ENCODE peak calls at places on chromosomes 13 and 19, in six cellular contexts. One of them, this sample, is unnamed.

GRCh38 chr19:57248646-57249045 is 8.2 kb downstream of the ZNF805 start:
- DNase-seq in breast epithelium: no peak
- DNase-seq in GM23338: no peak
- DNase-seq in suprapubic skin: no peak
- DNase-seq in endothelial cell of umbilical vein: no peak
- DNase-seq in transverse colon: no peak
- DNase-seq in this sample: no peak

GRCh38 chr13:113245858-113246791 is 36.7 kb downstream of the CUL4A start:
- DNase-seq in breast epithelium: no peak
- DNase-seq in GM23338: peak; percentile 25
- DNase-seq in suprapubic skin: no peak
- DNase-seq in endothelial cell of umbilical vein: no peak
- DNase-seq in transverse colon: no peak
- DNase-seq in this sample: no peak

GRCh38 chr13:79829880-79830279 is 348.9 kb downstream of the NDFIP2 start:
- DNase-seq in breast epithelium: no peak
- DNase-seq in GM23338: no peak
- DNase-seq in suprapubic skin: no peak
- DNase-seq in endothelial cell of umbilical vein: no peak
- DNase-seq in transverse colon: no peak
- DNase-seq in this sample: no peak

GRCh38 chr13:40460116-40460515 is 206.3 kb downstream of the FOXO1 start:
- DNase-seq in breast epithelium: no peak
- DNase-seq in GM23338: no peak
- DNase-seq in suprapubic skin: no peak
- DNase-seq in endothelial cell of umbilical vein: no peak
- DNase-seq in transverse colon: no peak
- DNase-seq in this sample: no peak

GRCh38 chr19:48630289-48631036 is 6.7 kb downstream of the DBP start:
- DNase-seq in breast epithelium: no peak
- DNase-seq in GM23338: peak; percentile 88
- DNase-seq in suprapubic skin: peak; percentile 75
- DNase-seq in endothelial cell of umbilical vein: peak; percentile 70
- DNase-seq in transverse colon: peak; percentile 82
- DNase-seq in this sample: peak; percentile 88

GRCh38 chr13:113671066-113672001 is 4.3 kb downstream of the GRK1 start:
- DNase-seq in breast epithelium: peak; percentile 44
- DNase-seq in GM23338: no peak
- DNase-seq in suprapubic skin: peak; percentile 55
- DNase-seq in endothelial cell of umbilical vein: no peak
- DNase-seq in transverse colon: peak; percentile 6
- DNase-seq in this sample: peak; percentile 18

GRCh38 chr19:34366670-34367423 is 1.9 kb downstream of the GPI start:
- DNase-seq in breast epithelium: no peak
- DNase-seq in GM23338: no peak
- DNase-seq in suprapubic skin: no peak
- DNase-seq in endothelial cell of umbilical vein: no peak
- DNase-seq in transverse colon: no peak
- DNase-seq in this sample: no peak

GRCh38 chr19:49811328-49811727 is 1.8 kb downstream of the FUZ start:
- DNase-seq in breast epithelium: no peak
- DNase-seq in GM23338: no peak
- DNase-seq in suprapubic skin: no peak
- DNase-seq in endothelial cell of umbilical vein: no peak
- DNase-seq in transverse colon: no peak
- DNase-seq in this sample: no peak

GRCh38 chr13:44132710-44133109 is 240.9 kb upstream of the SERP2 start:
- DNase-seq in breast epithelium: no peak
- DNase-seq in GM23338: no peak
- DNase-seq in suprapubic skin: peak; percentile 67
- DNase-seq in endothelial cell of umbilical vein: peak; percentile 79
- DNase-seq in transverse colon: peak; percentile 21
- DNase-seq in this sample: peak; percentile 56

GRCh38 chr13:109998808-109999528 is 212.6 kb upstream of the IRS2 start:
- DNase-seq in breast epithelium: no peak
- DNase-seq in GM23338: no peak
- DNase-seq in suprapubic skin: no peak
- DNase-seq in endothelial cell of umbilical vein: no peak
- DNase-seq in transverse colon: no peak
- DNase-seq in this sample: no peak

GRCh38 chr13:113732961-113733950 is 25.8 kb upstream of the TMEM255B start:
- DNase-seq in breast epithelium: no peak
- DNase-seq in GM23338: no peak
- DNase-seq in suprapubic skin: no peak
- DNase-seq in endothelial cell of umbilical vein: no peak
- DNase-seq in transverse colon: no peak
- DNase-seq in this sample: no peak

GRCh38 chr13:102697929-102698648 is 3.2 kb upstream of the METTL21C start:
- DNase-seq in breast epithelium: no peak
- DNase-seq in GM23338: no peak
- DNase-seq in suprapubic skin: no peak
- DNase-seq in endothelial cell of umbilical vein: no peak
- DNase-seq in transverse colon: no peak
- DNase-seq in this sample: no peak

GRCh38 chr19:5046339-5047039 is 77.6 kb downstream of the KDM4B start:
- DNase-seq in breast epithelium: peak; percentile 83
- DNase-seq in GM23338: no peak
- DNase-seq in suprapubic skin: no peak
- DNase-seq in endothelial cell of umbilical vein: no peak
- DNase-seq in transverse colon: peak; percentile 74
- DNase-seq in this sample: peak; percentile 79

GRCh38 chr13:82878536-82878935 is 1003.7 kb downstream of the SLITRK1 start:
- DNase-seq in breast epithelium: no peak
- DNase-seq in GM23338: no peak
- DNase-seq in suprapubic skin: no peak
- DNase-seq in endothelial cell of umbilical vein: no peak
- DNase-seq in transverse colon: no peak
- DNase-seq in this sample: no peak

GRCh38 chr19:17937371-17937900 is 4.6 kb downstream of the CCDC124 start:
- DNase-seq in breast epithelium: no peak
- DNase-seq in GM23338: no peak
- DNase-seq in suprapubic skin: no peak
- DNase-seq in endothelial cell of umbilical vein: no peak
- DNase-seq in transverse colon: no peak
- DNase-seq in this sample: no peak

GRCh38 chr13:29922281-29922821 is 71.9 kb upstream of the UBL3 start:
- DNase-seq in breast epithelium: no peak
- DNase-seq in GM23338: no peak
- DNase-seq in suprapubic skin: no peak
- DNase-seq in endothelial cell of umbilical vein: no peak
- DNase-seq in transverse colon: no peak
- DNase-seq in this sample: no peak

GRCh38 chr19:46674416-46675178 is 13.6 kb upstream of the DACT3 start:
- DNase-seq in breast epithelium: no peak
- DNase-seq in GM23338: peak; percentile 93
- DNase-seq in suprapubic skin: no peak
- DNase-seq in endothelial cell of umbilical vein: peak; percentile 36
- DNase-seq in transverse colon: no peak
- DNase-seq in this sample: no peak

GRCh38 chr13:94128430-94128829 is 351.1 kb downstream of the DCT start:
- DNase-seq in breast epithelium: no peak
- DNase-seq in GM23338: no peak
- DNase-seq in suprapubic skin: peak; percentile 59
- DNase-seq in endothelial cell of umbilical vein: no peak
- DNase-seq in transverse colon: no peak
- DNase-seq in this sample: no peak

GRCh38 chr19:4609878-4610511 is 29.3 kb upstream of the TNFAIP8L1 start:
- DNase-seq in breast epithelium: no peak
- DNase-seq in GM23338: peak; percentile 64
- DNase-seq in suprapubic skin: no peak
- DNase-seq in endothelial cell of umbilical vein: no peak
- DNase-seq in transverse colon: no peak
- DNase-seq in this sample: peak; percentile 42

GRCh38 chr13:106533101-106533939 is 2.1 kb downstream of the EFNB2 start:
- DNase-seq in breast epithelium: peak; percentile 83
- DNase-seq in GM23338: peak; percentile 88
- DNase-seq in suprapubic skin: peak; percentile 85
- DNase-seq in endothelial cell of umbilical vein: peak; percentile 81
- DNase-seq in transverse colon: peak; percentile 89
- DNase-seq in this sample: peak; percentile 86

GRCh38 chr19:12791345-12792047 is at the start of gene JUNB:
- DNase-seq in breast epithelium: peak; percentile 99
- DNase-seq in GM23338: peak; percentile 87
- DNase-seq in suprapubic skin: peak; percentile 98
- DNase-seq in endothelial cell of umbilical vein: peak; percentile 98
- DNase-seq in transverse colon: peak; percentile 99
- DNase-seq in this sample: peak; percentile 99
- TF ChIP-seq POLR2AphosphoS5 in breast epithelium: peak; percentile 100
- TF ChIP-seq POLR2AphosphoS5 in GM23338: peak; percentile 97
- TF ChIP-seq POLR2AphosphoS5 in suprapubic skin: peak; percentile 100
- TF ChIP-seq POLR2AphosphoS5 in endothelial cell of umbilical vein: peak; percentile 100
- TF ChIP-seq POLR2AphosphoS5 in transverse colon: peak; percentile 100
- TF ChIP-seq POLR2AphosphoS5 in this sample: peak; percentile 100

DNA sequence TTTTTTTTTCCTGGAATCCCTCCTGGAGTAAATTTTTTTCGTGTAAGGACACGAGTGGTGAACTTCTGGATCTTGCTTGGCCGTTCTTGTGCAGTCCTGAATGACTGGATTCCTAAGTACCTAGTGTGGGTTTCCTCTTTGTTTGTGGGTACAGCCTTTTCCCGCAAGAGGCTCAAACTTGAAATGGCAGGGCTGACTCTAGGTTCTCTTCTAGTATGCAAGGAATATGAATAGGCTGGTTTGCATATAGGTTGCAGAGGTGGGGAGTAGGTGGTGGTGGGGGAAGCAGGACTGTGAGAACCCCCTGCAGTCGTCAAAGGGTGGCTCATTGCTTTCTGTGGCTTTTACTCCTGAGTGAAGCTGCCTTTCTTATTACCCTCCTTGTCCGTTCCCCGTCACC is 13.6 kb downstream of the UBAC2 start:
- DNase-seq in breast epithelium: no peak
- DNase-seq in GM23338: peak; percentile 24
- DNase-seq in suprapubic skin: no peak
- DNase-seq in endothelial cell of umbilical vein: no peak
- DNase-seq in transverse colon: no peak
- DNase-seq in this sample: no peak
- H3K4me1 ChIP-seq in breast epithelium: no peaks in the 10 kb centered on the region
- H3K4me1 ChIP-seq in GM23338: peaks cover 17% of the 10 kb centered on the region
- H3K4me1 ChIP-seq in suprapubic skin: peaks cover 63% of the 10 kb centered on the region
- H3K4me1 ChIP-seq in endothelial cell of umbilical vein: peaks cover 4% of the 10 kb centered on the region
- H3K4me1 ChIP-seq in transverse colon: peaks cover 5% of the 10 kb centered on the region
- H3K4me1 ChIP-seq in this sample: peaks cover 19% of the 10 kb centered on the region

GRCh38 chr13:24893863-24894262 is 129.9 kb downstream of the RNF17 start:
- DNase-seq in breast epithelium: no peak
- DNase-seq in GM23338: no peak
- DNase-seq in suprapubic skin: no peak
- DNase-seq in endothelial cell of umbilical vein: no peak
- DNase-seq in transverse colon: no peak
- DNase-seq in this sample: no peak
- H3K4me3 ChIP-seq in breast epithelium: no peak overlapping the region
- H3K4me3 ChIP-seq in GM23338: no peak overlapping the region
- H3K4me3 ChIP-seq in suprapubic skin: no peak overlapping the region
- H3K4me3 ChIP-seq in endothelial cell of umbilical vein: no peak overlapping the region
- H3K4me3 ChIP-seq in transverse colon: no peak overlapping the region
- H3K4me3 ChIP-seq in this sample: no peak overlapping the region

GRCh38 chr13:101520672-101521071 is 68.2 kb downstream of the ITGBL1 start:
- DNase-seq in breast epithelium: no peak
- DNase-seq in GM23338: no peak
- DNase-seq in suprapubic skin: no peak
- DNase-seq in endothelial cell of umbilical vein: peak; percentile 48
- DNase-seq in transverse colon: no peak
- DNase-seq in this sample: no peak

GRCh38 chr13:101523732-101524131 is 71.3 kb downstream of the ITGBL1 start:
- DNase-seq in breast epithelium: no peak
- DNase-seq in GM23338: no peak
- DNase-seq in suprapubic skin: peak; percentile 67
- DNase-seq in endothelial cell of umbilical vein: peak; percentile 59
- DNase-seq in transverse colon: no peak
- DNase-seq in this sample: no peak

GRCh38 chr13:101521371-101521770 is 68.9 kb downstream of the ITGBL1 start:
- DNase-seq in breast epithelium: no peak
- DNase-seq in GM23338: no peak
- DNase-seq in suprapubic skin: no peak
- DNase-seq in endothelial cell of umbilical vein: no peak
- DNase-seq in transverse colon: no peak
- DNase-seq in this sample: no peak

GRCh38 chr13:101522607-101523006 is 70.1 kb downstream of the ITGBL1 start:
- DNase-seq in breast epithelium: no peak
- DNase-seq in GM23338: no peak
- DNase-seq in suprapubic skin: no peak
- DNase-seq in endothelial cell of umbilical vein: no peak
- DNase-seq in transverse colon: no peak
- DNase-seq in this sample: no peak

DNA sequence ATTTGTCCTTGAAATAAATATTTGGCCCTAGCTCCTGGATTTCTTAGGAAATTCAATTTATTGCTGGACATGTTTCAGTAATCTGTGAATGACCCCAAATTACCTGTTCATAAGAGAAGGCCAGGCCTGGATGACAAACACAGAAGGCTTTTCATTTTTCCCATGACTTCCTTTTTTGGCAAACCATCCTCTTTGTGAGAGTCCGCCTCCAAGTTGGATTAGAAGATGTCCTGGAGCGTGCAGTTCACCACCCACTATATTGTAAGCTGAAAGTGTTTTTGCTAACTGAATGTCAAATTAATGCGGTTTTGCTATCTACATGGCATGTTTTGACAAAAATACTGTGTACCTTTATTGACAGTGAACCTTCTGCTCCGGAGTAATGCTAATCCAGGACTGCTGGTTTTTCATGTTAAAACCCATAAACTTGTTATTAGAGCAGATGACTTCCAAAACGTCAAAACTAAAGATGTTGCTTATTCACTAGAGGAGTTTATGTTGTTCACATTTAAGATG is 70.7 kb downstream of the ITGBL1 start:
- DNase-seq in breast epithelium: no peak
- DNase-seq in GM23338: no peak
- DNase-seq in suprapubic skin: no peak
- DNase-seq in endothelial cell of umbilical vein: no peak
- DNase-seq in transverse colon: no peak
- DNase-seq in this sample: no peak
- TF ChIP-seq POLR2AphosphoS5 in breast epithelium: no peak
- TF ChIP-seq POLR2AphosphoS5 in GM23338: no peak
- TF ChIP-seq POLR2AphosphoS5 in suprapubic skin: no peak
- TF ChIP-seq POLR2AphosphoS5 in endothelial cell of umbilical vein: no peak
- TF ChIP-seq POLR2AphosphoS5 in transverse colon: no peak
- TF ChIP-seq POLR2AphosphoS5 in this sample: no peak